ENCODE peak calls at places on chromosomes 12 and 14, in five cellular contexts. L is heart right ventricle, Z is HCT116, W is fibroblast of lung, F is endothelial cell of umbilical vein. B is an unnamed sample. For H3K36me3, the result is how much of the 10 kb centered on the place peaks cover.

GRCh38 chr14:79091381-79091963 is 921.3 kb downstream of the NRXN3 start:
- DNase-seq in L (no peak), Z (no peak), W (no peak), F (no peak), B (no peak)

GRCh38 chr14:28758253-28758915 is 8.2 kb upstream of the FOXG1 start:
- DNase-seq in L (no peak), Z (no peak), W (no peak), F (no peak), B (no peak)

GRCh38 chr14:65849096-65849495 is 436.6 kb downstream of the FUT8 start:
- DNase-seq in L (no peak), Z (no peak), W (no peak), F (no peak), B (no peak)

GRCh38 chr14:104263671-104264358 is 125.4 kb downstream of the KIF26A start:
- DNase-seq in L (no peak), Z (no peak), W (no peak), F (no peak), B (no peak)

GRCh38 chr14:70721542-70721941 is 79.8 kb downstream of the TTC9 start:
- DNase-seq in L (no peak), Z (no peak), W (peak), F (no peak), B (no peak)

GRCh38 chr12:94553130-94553519 is 93.5 kb upstream of the CEP83 start:
- DNase-seq in L (no peak), Z (peak), W (peak), F (peak), B (no peak)

GRCh38 chr12:11553871-11554533 is 95.5 kb upstream of the ETV6 start:
- DNase-seq in L (peak), Z (peak), W (peak), F (peak), B (no peak)

GRCh38 chr12:117000316-117000715 is 89.6 kb downstream of the FBXW8 start:
- DNase-seq in L (no peak), Z (no peak), W (no peak), F (no peak), B (no peak)

GRCh38 chr14:102319351-102320032 is at the start of gene ZNF839:
- DNase-seq in L (peak), Z (peak), W (peak), F (peak), B (peak)

GRCh38 chr12:25449007-25449406 is 104.1 kb downstream of the LMNTD1 start:
- DNase-seq in L (no peak), Z (no peak), W (no peak), F (no peak), B (no peak)

GRCh38 chr12:120007272-120007671 is 18.2 kb downstream of the BICDL1 start:
- DNase-seq in L (no peak), Z (no peak), W (no peak), F (no peak), B (no peak)

GRCh38 chr12:42617622-42618021 is 28.1 kb upstream of the PRICKLE1 start:
- DNase-seq in L (no peak), Z (peak), W (peak), F (peak), B (no peak)

GRCh38 chr12:124007810-124008570 is 35.0 kb downstream of the ZNF664 start:
- DNase-seq in L (no peak), Z (no peak), W (peak), F (no peak), B (no peak)

GRCh38 chr14:100286484-100287191 is 19.6 kb downstream of the SLC25A29 start:
- DNase-seq in L (no peak), Z (no peak), W (no peak), F (no peak), B (no peak)

GRCh38 chr12:106919910-106920544 is 35.7 kb upstream of the TMEM263 start:
- DNase-seq in L (peak), Z (peak), W (peak), F (peak), B (no peak)

GRCh38 chr12:23561536-23561935 is 387.9 kb downstream of the SOX5 start:
- DNase-seq in L (no peak), Z (no peak), W (no peak), F (no peak), B (no peak)

GRCh38 chr14:25406818-25407217 is 356.9 kb upstream of the STXBP6 start:
- DNase-seq in L (no peak), Z (no peak), W (peak), F (peak), B (no peak)

GRCh38 chr12:53696285-53696654 is 20.4 kb upstream of the ATP5MC2 start:
- DNase-seq in L (peak), Z (peak), W (peak), F (peak), B (no peak)

GRCh38 chr14:101504096-101504948 is 57.0 kb upstream of the DIO3 start:
- DNase-seq in L (no peak), Z (no peak), W (no peak), F (no peak), B (peak)

GRCh38 chr14:78162202-78162601 is 8.0 kb upstream of the NRXN3 start:
- DNase-seq in L (no peak), Z (no peak), W (peak), F (no peak), B (no peak)

GRCh38 chr12:76032043-76032981 is 736 bp upstream of the PHLDA1 start:
- DNase-seq in L (peak), Z (no peak), W (peak), F (peak), B (peak)

GRCh38 chr12:65335021-65335714 is 56.7 kb downstream of the MSRB3 start:
- DNase-seq in L (peak), Z (peak), W (peak), F (peak), B (no peak)

GRCh38 chr14:106308839-106309389 is 782.5 kb downstream of the TMEM121 start:
- DNase-seq in L (no peak), Z (no peak), W (no peak), F (no peak), B (no peak)

GRCh38 chr12:15982471-15982870 is 71.3 kb downstream of the DERA start:
- DNase-seq in L (no peak), Z (no peak), W (peak), F (peak), B (no peak)

DNA sequence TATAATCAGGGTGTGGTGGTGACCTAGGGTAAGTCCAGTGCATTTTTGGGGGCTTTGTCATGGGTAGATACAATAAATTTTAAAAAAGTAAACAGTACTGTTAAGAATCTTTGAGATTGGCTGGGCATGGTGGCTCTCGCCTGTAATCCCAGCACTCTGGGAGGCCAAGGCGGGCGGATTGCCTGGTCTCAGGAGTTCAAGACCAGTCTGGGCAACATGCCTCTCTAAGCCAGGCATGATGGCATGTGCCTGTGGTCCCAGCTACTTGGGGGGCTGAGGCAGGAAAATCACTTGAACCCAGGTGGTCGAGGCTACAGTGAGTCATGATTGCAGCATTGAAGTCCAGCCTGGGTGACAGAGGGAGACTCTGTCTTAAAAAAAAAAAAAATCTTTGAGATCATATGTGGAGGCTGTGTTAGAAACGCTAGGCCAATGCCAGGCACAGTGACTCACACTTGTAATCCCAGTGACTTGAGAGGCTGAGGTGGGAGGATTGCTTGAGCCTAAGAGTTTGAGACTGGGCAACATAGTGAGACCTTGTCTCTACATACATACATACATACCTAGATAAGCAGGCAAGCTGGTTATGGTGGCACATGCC is 67.7 kb downstream of the PRKCH start:
- DNase-seq in L (no peak), Z (peak), W (peak), F (peak), B (no peak)
- H3K27ac ChIP-seq in L (peak), Z (peak), W (no peak), F (peak), B (no peak)

GRCh38 chr12:49054096-49054495 is 6.5 kb downstream of the KMT2D start:
- DNase-seq in L (no peak), Z (no peak), W (no peak), F (no peak), B (no peak)
- H3K36me3 ChIP-seq in L (half or more), Z (under half), W (under half), F (under half), B (under half)

DNA sequence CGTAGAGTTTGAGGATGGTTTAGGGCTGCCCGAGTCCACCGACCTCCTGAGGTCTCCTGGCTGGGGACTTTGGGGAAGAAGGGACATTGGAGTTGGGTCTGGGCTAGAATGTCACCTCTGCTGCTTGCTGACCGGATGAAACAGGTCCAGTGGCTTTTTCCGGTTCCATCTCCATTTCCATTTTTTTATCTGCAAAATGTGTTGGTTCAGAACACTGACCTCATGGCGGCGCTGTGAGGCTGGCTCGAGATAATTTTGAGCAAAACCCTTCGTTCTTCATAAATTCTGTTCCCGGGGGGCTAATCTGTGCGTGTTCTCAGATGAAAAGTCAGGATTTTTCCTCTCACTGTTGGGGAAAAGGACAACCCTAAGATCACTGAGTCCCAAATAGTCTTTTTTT is 11.7 kb upstream of the MYL2 start:
- DNase-seq in L (no peak), Z (no peak), W (no peak), F (no peak), B (no peak)
- TF ChIP-seq CTCF in L (peak), Z (peak), W (no peak), F (peak), B (no peak)

GRCh38 chr12:29970501-29970900 is 186.8 kb upstream of the TMTC1 start:
- DNase-seq in L (no peak), Z (no peak), W (no peak), F (peak), B (no peak)

DNA sequence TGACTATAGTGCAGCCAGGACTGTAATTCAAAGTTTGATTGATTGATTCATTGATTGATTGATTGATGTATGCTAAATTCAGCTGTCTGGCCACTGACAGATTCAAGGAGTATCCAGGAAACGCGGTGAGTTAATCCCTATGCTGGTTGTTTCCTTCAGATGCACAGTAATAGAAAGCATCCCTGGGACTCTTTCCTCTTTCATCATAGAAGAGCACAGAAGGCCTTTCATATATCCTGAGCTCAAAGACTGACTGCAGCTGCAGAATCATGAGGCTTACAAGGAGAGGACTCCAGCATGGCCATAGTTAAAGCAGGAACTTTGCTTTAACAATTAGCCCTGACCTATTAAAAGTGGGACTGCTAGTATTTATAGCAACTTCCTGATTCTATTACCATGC is 187.7 kb upstream of the TMTC1 start:
- DNase-seq in L (no peak), Z (no peak), W (no peak), F (no peak), B (no peak)
- H3K27ac ChIP-seq in L (no peak), Z (no peak), W (no peak), F (peak), B (peak)